ENCODE peak calls at places on chromosomes 3 and 15, in four cellular contexts. G, X, T and I are unnamed samples.
A peak's percentile ranks its signal among the peaks of the same experiment; 100 is the strongest.

GRCh38 chr3:38834110-38834509 is 18.1 kb upstream of the SCN10A start:
- DNase-seq in G (no peak), X (peak; percentile 50), T (no peak), I (no peak)

GRCh38 chr3:123320224-123320623 is 118.5 kb downstream of the SEC22A start:
- DNase-seq in G (no peak), X (no peak), T (no peak), I (no peak)

GRCh38 chr3:63870606-63871005 is 6.9 kb downstream of the ATXN7 start:
- DNase-seq in G (no peak), X (no peak), T (no peak), I (no peak)

GRCh38 chr3:2869905-2870304 is 240.3 kb downstream of the IL5RA start:
- DNase-seq in G (no peak), X (no peak), T (no peak), I (no peak)

GRCh38 chr15:63414474-63415201 is 33.0 kb upstream of the CA12 start:
- DNase-seq in G (no peak), X (no peak), T (no peak), I (no peak)

GRCh38 chr3:175869398-175869797 is 1010.3 kb downstream of the NAALADL2 start:
- DNase-seq in G (no peak), X (no peak), T (no peak), I (no peak)

GRCh38 chr3:170033489-170033888 is 4.3 kb upstream of the GPR160 start:
- DNase-seq in G (no peak), X (no peak), T (no peak), I (no peak)

GRCh38 chr3:32176989-32177701 is 61.3 kb upstream of the CMTM8 start:
- DNase-seq in G (peak; percentile 24), X (peak; percentile 68), T (no peak), I (peak; percentile 34)

GRCh38 chr3:31625358-31625757 is 92.6 kb downstream of the STT3B start:
- DNase-seq in G (no peak), X (no peak), T (no peak), I (no peak)

GRCh38 chr15:90596943-90597342 is 67.2 kb downstream of the CRTC3 start:
- DNase-seq in G (no peak), X (no peak), T (no peak), I (no peak)

GRCh38 chr3:43862470-43862869 is 171.7 kb downstream of the ABHD5 start:
- DNase-seq in G (no peak), X (no peak), T (no peak), I (no peak)

GRCh38 chr15:40937762-40938529 is 8.8 kb downstream of the DLL4 start:
- DNase-seq in G (no peak), X (no peak), T (no peak), I (no peak)

GRCh38 chr3:123244128-123244527 is 42.4 kb downstream of the SEC22A start:
- DNase-seq in G (no peak), X (no peak), T (peak; percentile 6), I (no peak)

GRCh38 chr3:42090973-42091731 is at the start of gene TRAK1:
- DNase-seq in G (no peak), X (no peak), T (no peak), I (no peak)

GRCh38 chr15:65033659-65034269 is 4.3 kb upstream of the MTFMT start:
- DNase-seq in G (no peak), X (peak; percentile 63), T (no peak), I (no peak)

GRCh38 chr15:101091080-101092017 is 160.5 kb downstream of the CHSY1 start:
- DNase-seq in G (no peak), X (peak; percentile 97), T (no peak), I (no peak)

GRCh38 chr3:183967693-183968092 is 50.0 kb downstream of the ABCC5 start:
- DNase-seq in G (no peak), X (no peak), T (no peak), I (no peak)

GRCh38 chr3:109336272-109336957 is 931 bp downstream of the DPPA4 start:
- DNase-seq in G (no peak), X (no peak), T (no peak), I (no peak)

GRCh38 chr15:78992416-78993256 is 47.8 kb upstream of the CTSH start:
- DNase-seq in G (no peak), X (no peak), T (no peak), I (no peak)

GRCh38 chr15:51237816-51238215 is 100.6 kb downstream of the CYP19A1 start:
- DNase-seq in G (no peak), X (no peak), T (no peak), I (no peak)

GRCh38 chr3:172102883-172103310 is 63.5 kb downstream of the FNDC3B start:
- DNase-seq in G (no peak), X (peak; percentile 82), T (no peak), I (no peak)